ENCODE peak calls at places on chromosome 9, in seven cellular contexts. F is NCI-H1048; Q is T-helper 2 cell; C is GM12865; L is NCI-H748 treated with DMSO at 0.1 percent for 48 hours; Y is stimulated activated CD4-positive, alpha-beta T cell treated with anti-CD3 and anti-CD28 coated beads, TNF-alpha, amount 100 ng/mL, for 24 hours; R is activated T-helper 1 cell treated with anti-CD3 and anti-CD28 coated beads, Interleukin-12 subunit alpha, Interleukin-12 subunit beta, Interleukin-2, Interleukin-4 antibody, amounts not matched to agents 30 ng/mL and 10 ng/mL and 1 ng/mL, durations not matched to agents 14 hours and 24 hours and 36 hours. B is an unnamed sample.

GRCh38 chr9:124879226-124879625 is 17.3 kb downstream of the ARPC5L start:
- DNase-seq in L (no peak), R (no peak), Y (no peak), F (no peak), C (no peak), Q (no peak), B (no peak)

GRCh38 chr9:128254362-128254761 is 21.4 kb downstream of the GOLGA2 start:
- DNase-seq in L (no peak), R (no peak), Q (no peak), C (no peak), F (no peak), Y (no peak), B (no peak)

GRCh38 chr9:72480931-72481330 is 40.5 kb upstream of the TMC1 start:
- DNase-seq in C (no peak), F (no peak), R (no peak), Q (no peak), L (no peak), Y (no peak), B (no peak)

GRCh38 chr9:37377688-37378612 is 44.5 kb upstream of the GRHPR start:
- DNase-seq in Y (no peak), L (no peak), F (no peak), C (peak), Q (no peak), R (no peak), B (no peak)

GRCh38 chr9:124764774-124765438 is 6.2 kb downstream of the NR6A1 start:
- DNase-seq in F (no peak), Q (no peak), L (no peak), C (peak), R (no peak), Y (no peak), B (no peak)

GRCh38 chr9:137727716-137728115 is 108.9 kb downstream of the EHMT1 start:
- DNase-seq in R (no peak), F (no peak), L (no peak), Y (no peak), Q (no peak), C (no peak), B (no peak)

GRCh38 chr9:88258012-88258411 is 119.7 kb upstream of the SPATA31C2 start:
- DNase-seq in F (no peak), C (no peak), R (no peak), L (no peak), Q (no peak), Y (no peak), B (no peak)

GRCh38 chr9:136587145-136587943 is 41.5 kb upstream of the NOTCH1 start:
- DNase-seq in F (no peak), Q (no peak), C (no peak), R (no peak), Y (no peak), L (no peak), B (no peak)

GRCh38 chr9:935348-935965 is 41.0 kb upstream of the DMRT3 start:
- DNase-seq in R (no peak), L (peak), Y (no peak), F (peak), C (no peak), Q (no peak), B (no peak)

GRCh38 chr9:118609355-118610044 is 759.7 kb downstream of the BRINP1 start:
- DNase-seq in Y (no peak), C (no peak), F (no peak), R (no peak), L (no peak), Q (no peak), B (no peak)

GRCh38 chr9:79568337-79569084 is 3.3 kb upstream of the TLE4 start:
- DNase-seq in C (peak), Y (no peak), R (no peak), Q (peak), F (no peak), L (no peak), B (no peak)

GRCh38 chr9:87118594-87118993 is 171.3 kb upstream of the GAS1 start:
- DNase-seq in R (no peak), C (no peak), F (no peak), Q (no peak), Y (no peak), L (no peak), B (no peak)

GRCh38 chr9:135260221-135260620 is 172.8 kb downstream of the OLFM1 start:
- DNase-seq in L (no peak), R (no peak), Y (no peak), Q (no peak), C (no peak), F (no peak), B (no peak)

GRCh38 chr9:95150903-95151302 is 166.6 kb downstream of the FANCC start:
- DNase-seq in F (no peak), L (no peak), Q (no peak), R (no peak), C (no peak), Y (no peak), B (no peak)

GRCh38 chr9:126301985-126302603 is 24.5 kb upstream of the MVB12B start:
- DNase-seq in C (peak), R (peak), F (no peak), L (peak), Q (peak), Y (peak), B (peak)